ENCODE peak calls at places on chromosome 20, in four cellular contexts. One of them, this sample, is unnamed.

GRCh38 chr20:63822276-63822696 is 8.8 kb downstream of the ZBTB46 start:
- DNase-seq in hippocampal formation: no peak
- DNase-seq in prostate gland: no peak
- DNase-seq in stimulated activated CD8-positive, alpha-beta memory T cell treated with anti-CD3 and anti-CD28 coated beads, Interleukin-4, amount 100 ng/mL, for 4 hours: no peak
- DNase-seq in this sample: no peak

GRCh38 chr20:46342451-46343357 is 34.4 kb upstream of the CDH22 start:
- DNase-seq in hippocampal formation: no peak
- DNase-seq in prostate gland: no peak
- DNase-seq in stimulated activated CD8-positive, alpha-beta memory T cell treated with anti-CD3 and anti-CD28 coated beads, Interleukin-4, amount 100 ng/mL, for 4 hours: no peak
- DNase-seq in this sample: no peak

GRCh38 chr20:34023937-34024732 is 30.4 kb downstream of the RALY start:
- DNase-seq in hippocampal formation: no peak
- DNase-seq in prostate gland: no peak
- DNase-seq in stimulated activated CD8-positive, alpha-beta memory T cell treated with anti-CD3 and anti-CD28 coated beads, Interleukin-4, amount 100 ng/mL, for 4 hours: no peak
- DNase-seq in this sample: no peak

GRCh38 chr20:16806061-16806460 is 57.9 kb downstream of the OTOR start:
- DNase-seq in hippocampal formation: no peak
- DNase-seq in prostate gland: no peak
- DNase-seq in stimulated activated CD8-positive, alpha-beta memory T cell treated with anti-CD3 and anti-CD28 coated beads, Interleukin-4, amount 100 ng/mL, for 4 hours: no peak
- DNase-seq in this sample: no peak

GRCh38 chr20:11901127-11901526 is 16.6 kb upstream of the BTBD3 start:
- DNase-seq in hippocampal formation: no peak
- DNase-seq in prostate gland: no peak
- DNase-seq in stimulated activated CD8-positive, alpha-beta memory T cell treated with anti-CD3 and anti-CD28 coated beads, Interleukin-4, amount 100 ng/mL, for 4 hours: no peak
- DNase-seq in this sample: no peak

GRCh38 chr20:38806855-38807655 is 1.6 kb downstream of the PPP1R16B start:
- DNase-seq in hippocampal formation: peak; percentile 39
- DNase-seq in prostate gland: no peak
- DNase-seq in stimulated activated CD8-positive, alpha-beta memory T cell treated with anti-CD3 and anti-CD28 coated beads, Interleukin-4, amount 100 ng/mL, for 4 hours: no peak
- DNase-seq in this sample: no peak

GRCh38 chr20:17343091-17343490 is 116.3 kb downstream of the PCSK2 start:
- DNase-seq in hippocampal formation: no peak
- DNase-seq in prostate gland: no peak
- DNase-seq in stimulated activated CD8-positive, alpha-beta memory T cell treated with anti-CD3 and anti-CD28 coated beads, Interleukin-4, amount 100 ng/mL, for 4 hours: no peak
- DNase-seq in this sample: no peak

GRCh38 chr20:1177680-1178079 is 7.1 kb downstream of the TMEM74B start:
- DNase-seq in hippocampal formation: no peak
- DNase-seq in prostate gland: no peak
- DNase-seq in stimulated activated CD8-positive, alpha-beta memory T cell treated with anti-CD3 and anti-CD28 coated beads, Interleukin-4, amount 100 ng/mL, for 4 hours: no peak
- DNase-seq in this sample: no peak

GRCh38 chr20:63145156-63145555 is 70.8 kb downstream of the YTHDF1 start:
- DNase-seq in hippocampal formation: no peak
- DNase-seq in prostate gland: no peak
- DNase-seq in stimulated activated CD8-positive, alpha-beta memory T cell treated with anti-CD3 and anti-CD28 coated beads, Interleukin-4, amount 100 ng/mL, for 4 hours: no peak
- DNase-seq in this sample: no peak

GRCh38 chr20:10715035-10715434 is 41.2 kb upstream of the JAG1 start:
- DNase-seq in hippocampal formation: no peak
- DNase-seq in prostate gland: no peak
- DNase-seq in stimulated activated CD8-positive, alpha-beta memory T cell treated with anti-CD3 and anti-CD28 coated beads, Interleukin-4, amount 100 ng/mL, for 4 hours: no peak
- DNase-seq in this sample: no peak

GRCh38 chr20:44717986-44718385 is 2.8 kb downstream of the CCN5 start:
- DNase-seq in hippocampal formation: no peak
- DNase-seq in prostate gland: no peak
- DNase-seq in stimulated activated CD8-positive, alpha-beta memory T cell treated with anti-CD3 and anti-CD28 coated beads, Interleukin-4, amount 100 ng/mL, for 4 hours: no peak
- DNase-seq in this sample: no peak

GRCh38 chr20:37430778-37431460 is 85.0 kb downstream of the SRC start:
- DNase-seq in hippocampal formation: no peak
- DNase-seq in prostate gland: no peak
- DNase-seq in stimulated activated CD8-positive, alpha-beta memory T cell treated with anti-CD3 and anti-CD28 coated beads, Interleukin-4, amount 100 ng/mL, for 4 hours: no peak
- DNase-seq in this sample: no peak

GRCh38 chr20:20465259-20465658 is 97.4 kb downstream of the INSM1 start:
- DNase-seq in hippocampal formation: peak; percentile 60
- DNase-seq in prostate gland: no peak
- DNase-seq in stimulated activated CD8-positive, alpha-beta memory T cell treated with anti-CD3 and anti-CD28 coated beads, Interleukin-4, amount 100 ng/mL, for 4 hours: no peak
- DNase-seq in this sample: no peak

GRCh38 chr20:25294459-25295385 is 46.8 kb downstream of the PYGB start:
- DNase-seq in hippocampal formation: peak; percentile 50
- DNase-seq in prostate gland: no peak
- DNase-seq in stimulated activated CD8-positive, alpha-beta memory T cell treated with anti-CD3 and anti-CD28 coated beads, Interleukin-4, amount 100 ng/mL, for 4 hours: peak; percentile 13
- DNase-seq in this sample: peak; percentile 41